ENCODE peak calls at places on chromosomes 11 and 22, in seven cellular contexts. O is epithelial cell of esophagus, Z is AG04449, Y is MM.1S, F is fibroblast of lung, I is tibial nerve, K is GM23338. S is an unnamed sample.

GRCh38 chr22:44143596-44143995 is 37.1 kb upstream of the PARVG start:
- DNase-seq in O (no peak), Z (no peak), Y (no peak), F (no peak), I (no peak), K (peak), S (no peak)

GRCh38 chr11:125451400-125452124 is 44.5 kb downstream of the FEZ1 start:
- DNase-seq in O (peak), Z (no peak), Y (peak), F (peak), I (peak), K (peak), S (no peak)

GRCh38 chr11:64007160-64007628 is 21.0 kb downstream of the OTUB1 start:
- DNase-seq in O (no peak), Z (no peak), Y (no peak), F (peak), I (no peak), K (peak), S (no peak)

GRCh38 chr11:128421577-128421976 is 165.8 kb downstream of the ETS1 start:
- DNase-seq in O (peak), Z (no peak), Y (no peak), F (peak), I (no peak), K (no peak), S (no peak)

GRCh38 chr11:3904228-3904627 is 48.8 kb downstream of the STIM1 start:
- DNase-seq in O (peak), Z (no peak), Y (no peak), F (no peak), I (no peak), K (no peak), S (no peak)

GRCh38 chr11:62144641-62145255 is 20.9 kb downstream of the INCENP start:
- DNase-seq in O (no peak), Z (no peak), Y (no peak), F (no peak), I (peak), K (no peak), S (no peak)

GRCh38 chr22:37049224-37049623 is 2.3 kb upstream of the KCTD17 start:
- DNase-seq in O (no peak), Z (no peak), Y (no peak), F (no peak), I (no peak), K (no peak), S (no peak)

GRCh38 chr11:13119928-13120520 is 110.9 kb downstream of the RASSF10 start:
- DNase-seq in O (no peak), Z (no peak), Y (no peak), F (no peak), I (no peak), K (no peak), S (no peak)

GRCh38 chr11:32081129-32081641 is 9.7 kb upstream of the RCN1 start:
- DNase-seq in O (peak), Z (no peak), Y (peak), F (peak), I (no peak), K (no peak), S (no peak)

GRCh38 chr11:33724644-33725035 is 11.6 kb downstream of the CD59 start:
- DNase-seq in O (no peak), Z (no peak), Y (no peak), F (peak), I (no peak), K (no peak), S (no peak)

GRCh38 chr11:61949169-61950034 is 749 bp upstream of the BEST1 start:
- DNase-seq in O (peak), Z (peak), Y (peak), F (peak), I (peak), K (peak), S (no peak)

GRCh38 chr11:36018967-36019596 is 75.2 kb downstream of the LDLRAD3 start:
- DNase-seq in O (no peak), Z (no peak), Y (no peak), F (no peak), I (no peak), K (no peak), S (no peak)

GRCh38 chr11:65378928-65379638 is 3.4 kb downstream of the SLC25A45 start:
- DNase-seq in O (no peak), Z (no peak), Y (no peak), F (no peak), I (no peak), K (no peak), S (no peak)

GRCh38 chr11:65378208-65378927 is 4.1 kb downstream of the SLC25A45 start:
- DNase-seq in O (no peak), Z (no peak), Y (no peak), F (no peak), I (no peak), K (no peak), S (no peak)

GRCh38 chr11:65376138-65376713 is 6.2 kb downstream of the SLC25A45 start:
- DNase-seq in O (no peak), Z (no peak), Y (no peak), F (no peak), I (no peak), K (no peak), S (no peak)

GRCh38 chr11:65377036-65377435 is 5.4 kb downstream of the SLC25A45 start:
- DNase-seq in O (no peak), Z (no peak), Y (no peak), F (no peak), I (no peak), K (no peak), S (no peak)

DNA sequence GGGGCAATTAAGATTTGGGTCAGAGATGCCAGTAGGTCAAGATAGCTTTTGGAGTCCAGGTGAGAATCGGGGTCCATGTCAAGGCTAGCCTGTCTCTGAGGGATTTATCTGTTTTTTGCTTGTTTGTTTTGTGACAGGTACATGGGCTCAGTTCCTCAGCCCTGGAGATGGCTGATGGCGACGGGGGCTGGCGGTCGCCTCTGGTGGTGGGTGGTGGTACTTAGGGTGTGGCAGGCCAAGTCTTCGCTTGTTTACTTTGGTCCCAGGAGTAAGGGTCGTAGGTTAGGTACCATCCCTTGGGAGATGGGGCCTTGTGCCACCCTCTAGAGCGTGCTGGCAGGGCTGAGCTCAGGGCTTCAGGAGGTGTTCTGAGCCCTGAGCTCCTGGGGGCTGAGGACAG is 4.7 kb downstream of the SLC25A45 start:
- DNase-seq in O (no peak), Z (no peak), Y (no peak), F (no peak), I (no peak), K (no peak), S (no peak)
- TF ChIP-seq CTCF in O (no peak), Z (no peak), Y (no peak), F (no peak), I (no peak), K (peak), S (no peak)

GRCh38 chr22:22403771-22404170 is 104.8 kb downstream of the ZNF280B start:
- DNase-seq in O (no peak), Z (no peak), Y (no peak), F (no peak), I (no peak), K (no peak), S (no peak)
- TF ChIP-seq CTCF in O (no peak), Z (no peak), Y (no peak), F (no peak), I (no peak), K (no peak), S (no peak)

GRCh38 chr22:40612291-40612740 is 24.2 kb downstream of the MRTFA start:
- DNase-seq in O (peak), Z (no peak), Y (no peak), F (peak), I (no peak), K (no peak), S (no peak)
- TF ChIP-seq CTCF in O (no peak), Z (no peak), Y (no peak), F (no peak), I (no peak), K (no peak), S (no peak)

GRCh38 chr22:49026476-49027121 is 801.1 kb downstream of the BRD1 start:
- DNase-seq in O (no peak), Z (no peak), Y (no peak), F (no peak), I (no peak), K (no peak), S (no peak)
- TF ChIP-seq CTCF in O (no peak), Z (no peak), Y (no peak), F (no peak), I (no peak), K (no peak), S (no peak)

GRCh38 chr22:38304526-38304925 is 12.7 kb downstream of the CSNK1E start:
- DNase-seq in O (no peak), Z (no peak), Y (no peak), F (no peak), I (peak), K (no peak), S (no peak)

GRCh38 chr22:38308791-38309498 is 8.3 kb downstream of the CSNK1E start:
- DNase-seq in O (no peak), Z (no peak), Y (peak), F (no peak), I (no peak), K (no peak), S (no peak)

GRCh38 chr22:38303974-38304373 is 13.3 kb downstream of the CSNK1E start:
- DNase-seq in O (no peak), Z (no peak), Y (no peak), F (no peak), I (no peak), K (no peak), S (no peak)

GRCh38 chr22:38302906-38303305 is 14.3 kb downstream of the CSNK1E start:
- DNase-seq in O (no peak), Z (no peak), Y (no peak), F (no peak), I (no peak), K (no peak), S (no peak)

GRCh38 chr22:38305481-38306448 is 11.5 kb downstream of the CSNK1E start:
- DNase-seq in O (peak), Z (no peak), Y (peak), F (peak), I (no peak), K (peak), S (peak)
- TF ChIP-seq CTCF in O (peak), Z (no peak), Y (peak), F (no peak), I (no peak), K (peak), S (no peak)

S was measured in activated B cell treated with CpG ODN at 0.5 μM for 24 hours.